ENCODE peak calls at places on chromosomes 2 and 18, in six cellular contexts. One of them, this sample, is unnamed.

GRCh38 chr2:95315801-95316411 is 18.8 kb downstream of the KCNIP3 start:
- DNase-seq in endothelial cell of umbilical vein: no peak
- DNase-seq in HepG2: no peak
- DNase-seq in A549: no peak
- DNase-seq in GM12878: no peak
- DNase-seq in K562: no peak
- DNase-seq in this sample: no peak

GRCh38 chr2:121648206-121648605 is 1.1 kb downstream of the CLASP1 start:
- DNase-seq in endothelial cell of umbilical vein: no peak
- DNase-seq in HepG2: peak; percentile 39
- DNase-seq in A549: no peak
- DNase-seq in GM12878: no peak
- DNase-seq in K562: no peak
- DNase-seq in this sample: peak; percentile 39

GRCh38 chr2:216346781-216347180 is 25.5 kb downstream of the MARCHF4 start:
- DNase-seq in endothelial cell of umbilical vein: peak; percentile 14
- DNase-seq in HepG2: no peak
- DNase-seq in A549: no peak
- DNase-seq in GM12878: no peak
- DNase-seq in K562: no peak
- DNase-seq in this sample: no peak

GRCh38 chr2:95278051-95278471 is 3.8 kb downstream of the PROM2 start:
- DNase-seq in endothelial cell of umbilical vein: no peak
- DNase-seq in HepG2: no peak
- DNase-seq in A549: no peak
- DNase-seq in GM12878: no peak
- DNase-seq in K562: peak; percentile 32
- DNase-seq in this sample: peak; percentile 56

GRCh38 chr2:226760412-226761194 is 39.0 kb downstream of the IRS1 start:
- DNase-seq in endothelial cell of umbilical vein: no peak
- DNase-seq in HepG2: peak; percentile 90
- DNase-seq in A549: no peak
- DNase-seq in GM12878: no peak
- DNase-seq in K562: no peak
- DNase-seq in this sample: peak; percentile 20

GRCh38 chr2:73212448-73213176 is 1.4 kb upstream of the SMYD5 start:
- DNase-seq in endothelial cell of umbilical vein: peak; percentile 77
- DNase-seq in HepG2: peak; percentile 78
- DNase-seq in A549: peak; percentile 81
- DNase-seq in GM12878: no peak
- DNase-seq in K562: peak; percentile 76
- DNase-seq in this sample: peak; percentile 88

GRCh38 chr2:120472891-120473309 is 127.0 kb downstream of the INHBB start:
- DNase-seq in endothelial cell of umbilical vein: no peak
- DNase-seq in HepG2: no peak
- DNase-seq in A549: no peak
- DNase-seq in GM12878: no peak
- DNase-seq in K562: no peak
- DNase-seq in this sample: no peak

GRCh38 chr2:128307595-128307994 is 11.1 kb downstream of the HS6ST1 start:
- DNase-seq in endothelial cell of umbilical vein: no peak
- DNase-seq in HepG2: no peak
- DNase-seq in A549: no peak
- DNase-seq in GM12878: no peak
- DNase-seq in K562: no peak
- DNase-seq in this sample: no peak

GRCh38 chr2:16407358-16407757 is 258.3 kb downstream of the CYRIA start:
- DNase-seq in endothelial cell of umbilical vein: no peak
- DNase-seq in HepG2: no peak
- DNase-seq in A549: no peak
- DNase-seq in GM12878: no peak
- DNase-seq in K562: no peak
- DNase-seq in this sample: no peak

DNA sequence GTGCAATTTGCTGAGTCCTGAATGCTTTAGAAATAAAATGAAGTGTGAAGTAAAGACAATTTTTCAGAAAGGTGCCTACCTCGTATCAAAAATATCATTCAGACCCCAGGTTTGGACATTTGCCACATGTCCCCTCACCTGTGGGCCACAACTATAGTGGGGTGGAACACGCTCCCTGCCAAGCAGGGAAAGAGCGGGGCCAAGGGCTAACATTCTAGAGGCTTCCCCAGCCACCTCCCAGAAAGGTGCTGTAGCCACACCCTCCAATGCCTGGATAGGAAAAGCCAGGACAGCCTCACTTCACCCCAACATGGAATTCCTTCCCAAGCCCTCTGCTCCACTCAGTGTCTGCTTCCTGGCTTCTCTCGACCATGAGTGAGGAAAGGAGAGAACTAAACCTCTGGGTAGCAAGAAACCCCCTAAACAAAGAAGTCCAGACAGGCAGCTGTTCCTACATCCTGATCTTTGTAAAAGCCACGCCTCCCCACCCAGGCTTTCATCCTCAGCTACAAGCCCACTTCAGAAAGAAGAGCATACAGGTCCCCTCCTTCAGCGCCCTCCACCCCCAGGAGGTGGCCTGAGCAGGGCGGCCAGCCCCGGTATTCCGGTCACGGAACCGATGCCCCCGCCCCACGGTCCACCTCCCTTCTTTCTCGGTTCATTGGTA is 2.1 kb downstream of the COL6A3 start:
- DNase-seq in endothelial cell of umbilical vein: no peak
- DNase-seq in HepG2: no peak
- DNase-seq in A549: no peak
- DNase-seq in GM12878: no peak
- DNase-seq in K562: no peak
- DNase-seq in this sample: no peak
- TF ChIP-seq POLR2A in endothelial cell of umbilical vein: no peak
- TF ChIP-seq POLR2A in HepG2: no peak
- TF ChIP-seq POLR2A in A549: no peak
- TF ChIP-seq POLR2A in GM12878: no peak
- TF ChIP-seq POLR2A in K562: no peak
- TF ChIP-seq POLR2A in this sample: no peak

GRCh38 chr2:127051780-127052067 is 55.2 kb downstream of the BIN1 start:
- DNase-seq in endothelial cell of umbilical vein: no peak
- DNase-seq in HepG2: no peak
- DNase-seq in A549: no peak
- DNase-seq in GM12878: no peak
- DNase-seq in K562: no peak
- DNase-seq in this sample: peak; percentile 44

GRCh38 chr2:127050803-127051115 is 56.2 kb downstream of the BIN1 start:
- DNase-seq in endothelial cell of umbilical vein: no peak
- DNase-seq in HepG2: no peak
- DNase-seq in A549: no peak
- DNase-seq in GM12878: no peak
- DNase-seq in K562: no peak
- DNase-seq in this sample: no peak

GRCh38 chr2:127049927-127050802 is 56.8 kb downstream of the BIN1 start:
- DNase-seq in endothelial cell of umbilical vein: peak; percentile 34
- DNase-seq in HepG2: peak; percentile 24
- DNase-seq in A549: peak; percentile 48
- DNase-seq in GM12878: no peak
- DNase-seq in K562: peak; percentile 88
- DNase-seq in this sample: peak; percentile 72

GRCh38 chr2:127052068-127052770 is 54.7 kb downstream of the BIN1 start:
- DNase-seq in endothelial cell of umbilical vein: no peak
- DNase-seq in HepG2: no peak
- DNase-seq in A549: no peak
- DNase-seq in GM12878: no peak
- DNase-seq in K562: no peak
- DNase-seq in this sample: no peak

GRCh38 chr2:127051116-127051779 is 55.7 kb downstream of the BIN1 start:
- DNase-seq in endothelial cell of umbilical vein: no peak
- DNase-seq in HepG2: no peak
- DNase-seq in A549: no peak
- DNase-seq in GM12878: no peak
- DNase-seq in K562: no peak
- DNase-seq in this sample: no peak
- TF ChIP-seq CTCF in endothelial cell of umbilical vein: peak; percentile 2
- TF ChIP-seq CTCF in HepG2: peak; percentile 51
- TF ChIP-seq CTCF in A549: peak; percentile 15
- TF ChIP-seq CTCF in GM12878: no peak
- TF ChIP-seq CTCF in K562: no peak
- TF ChIP-seq CTCF in this sample: peak; percentile 14

GRCh38 chr18:11976463-11976862 is 4.8 kb upstream of the IMPA2 start:
- DNase-seq in endothelial cell of umbilical vein: no peak
- DNase-seq in HepG2: no peak
- DNase-seq in A549: no peak
- DNase-seq in GM12878: no peak
- DNase-seq in K562: no peak
- DNase-seq in this sample: no peak

GRCh38 chr18:11974741-11975325 is 6.5 kb upstream of the IMPA2 start:
- DNase-seq in endothelial cell of umbilical vein: no peak
- DNase-seq in HepG2: no peak
- DNase-seq in A549: no peak
- DNase-seq in GM12878: no peak
- DNase-seq in K562: no peak
- DNase-seq in this sample: peak; percentile 32

GRCh38 chr18:11975721-11976120 is 5.6 kb upstream of the IMPA2 start:
- DNase-seq in endothelial cell of umbilical vein: no peak
- DNase-seq in HepG2: no peak
- DNase-seq in A549: no peak
- DNase-seq in GM12878: no peak
- DNase-seq in K562: no peak
- DNase-seq in this sample: no peak

GRCh38 chr18:11970466-11971220 is 10.7 kb upstream of the IMPA2 start:
- DNase-seq in endothelial cell of umbilical vein: no peak
- DNase-seq in HepG2: no peak
- DNase-seq in A549: no peak
- DNase-seq in GM12878: no peak
- DNase-seq in K562: no peak
- DNase-seq in this sample: no peak

DNA sequence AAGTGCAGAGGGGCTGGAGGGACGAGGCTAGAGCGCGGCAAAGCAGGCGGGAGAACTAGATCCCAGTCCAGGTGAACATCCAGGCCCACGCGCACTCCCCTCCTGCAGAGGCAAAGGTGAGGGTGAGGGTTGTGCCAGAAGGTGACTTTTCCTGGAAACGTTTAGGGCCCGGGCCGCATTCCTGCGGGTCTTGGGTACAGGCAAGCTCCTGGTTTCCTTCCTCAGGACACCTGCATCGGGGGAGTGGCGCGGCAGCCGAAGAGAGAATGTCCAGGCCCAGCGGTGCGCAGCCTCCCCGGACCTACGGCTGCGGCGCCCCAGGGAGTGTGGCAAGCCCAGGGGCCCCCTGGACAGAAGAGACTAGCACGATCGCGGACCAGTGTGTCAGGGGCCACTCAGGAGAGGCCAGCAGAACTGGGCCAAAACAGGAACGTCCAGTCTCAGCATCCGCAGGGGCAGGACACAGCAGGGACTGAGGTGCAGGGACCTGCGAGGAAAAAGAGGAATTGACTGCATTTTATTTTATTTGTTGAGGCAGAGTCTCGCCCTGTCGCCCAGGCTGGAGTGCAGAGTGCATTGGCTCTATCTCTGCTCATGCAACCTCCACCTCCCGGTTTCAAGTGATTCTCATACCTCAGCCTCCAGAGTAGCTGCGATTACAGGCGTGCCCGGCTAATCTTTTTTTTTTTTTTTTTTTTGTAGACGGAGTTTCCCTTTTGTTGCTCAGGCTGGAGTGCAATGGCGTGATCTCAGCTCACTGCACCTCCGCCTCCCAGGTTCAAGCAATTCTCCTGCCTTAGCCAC is 8.7 kb upstream of the IMPA2 start:
- DNase-seq in endothelial cell of umbilical vein: no peak
- DNase-seq in HepG2: no peak
- DNase-seq in A549: no peak
- DNase-seq in GM12878: no peak
- DNase-seq in K562: no peak
- DNase-seq in this sample: no peak
- TF ChIP-seq MYC in endothelial cell of umbilical vein: no peak
- TF ChIP-seq MYC in HepG2: no peak
- TF ChIP-seq MYC in A549: no peak
- TF ChIP-seq MYC in GM12878: no peak
- TF ChIP-seq MYC in K562: no peak
- TF ChIP-seq MYC in this sample: no peak

GRCh38 chr2:189669913-189670312 is 4.6 kb upstream of the ANKAR start:
- DNase-seq in endothelial cell of umbilical vein: no peak
- DNase-seq in HepG2: peak; percentile 35
- DNase-seq in A549: no peak
- DNase-seq in GM12878: no peak
- DNase-seq in K562: no peak
- DNase-seq in this sample: no peak

GRCh38 chr2:189676471-189676870 is 2.0 kb downstream of the ANKAR start:
- DNase-seq in endothelial cell of umbilical vein: no peak
- DNase-seq in HepG2: no peak
- DNase-seq in A549: no peak
- DNase-seq in GM12878: no peak
- DNase-seq in K562: no peak
- DNase-seq in this sample: no peak

GRCh38 chr2:189679224-189679623 is 4.8 kb downstream of the ANKAR start:
- DNase-seq in endothelial cell of umbilical vein: no peak
- DNase-seq in HepG2: no peak
- DNase-seq in A549: no peak
- DNase-seq in GM12878: no peak
- DNase-seq in K562: no peak
- DNase-seq in this sample: no peak

GRCh38 chr2:189673661-189674373 is 653 bp upstream of the ANKAR start:
- DNase-seq in endothelial cell of umbilical vein: no peak
- DNase-seq in HepG2: no peak
- DNase-seq in A549: no peak
- DNase-seq in GM12878: no peak
- DNase-seq in K562: no peak
- DNase-seq in this sample: no peak

DNA sequence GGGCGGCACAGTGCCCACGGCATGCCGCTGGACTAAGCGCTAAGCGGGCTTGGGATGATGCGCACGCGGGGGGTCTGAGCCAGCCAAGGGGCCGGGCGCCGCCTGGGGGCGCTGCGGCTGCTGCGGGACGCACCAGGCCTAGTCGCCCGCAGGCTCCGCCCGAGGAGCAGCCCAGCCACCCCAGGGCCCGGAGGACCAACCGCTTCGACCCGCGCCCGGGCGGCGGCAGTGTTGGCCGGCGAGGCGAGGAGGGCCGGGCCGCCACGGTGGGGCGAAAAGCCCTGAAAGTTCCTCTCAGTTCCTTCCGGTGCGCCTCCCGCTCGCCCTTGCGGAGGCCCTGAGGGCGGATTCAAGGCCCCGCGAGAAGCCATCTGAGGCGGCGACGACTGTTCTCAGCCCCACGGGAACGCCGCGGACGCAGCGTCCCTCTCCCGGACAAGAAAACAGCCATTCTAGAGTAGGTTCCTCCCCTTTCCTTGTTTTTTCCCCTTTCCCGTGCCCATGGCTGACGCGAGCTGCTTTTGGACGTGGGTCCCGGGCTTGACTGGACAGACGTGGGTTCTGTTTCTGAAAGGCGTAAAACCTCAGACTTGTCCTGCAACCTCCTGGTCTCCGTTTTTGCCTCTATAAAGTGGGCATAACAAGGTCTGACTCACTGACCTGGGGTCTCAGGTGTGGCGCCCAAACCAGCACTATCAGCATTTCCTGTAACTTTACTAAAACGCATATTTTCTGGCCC is at the start of gene ANKAR:
- DNase-seq in endothelial cell of umbilical vein: peak; percentile 95
- DNase-seq in HepG2: peak; percentile 88
- DNase-seq in A549: peak; percentile 92
- DNase-seq in GM12878: peak; percentile 36
- DNase-seq in K562: no peak
- DNase-seq in this sample: peak; percentile 91
- TF ChIP-seq POLR2A in endothelial cell of umbilical vein: peak; percentile 95
- TF ChIP-seq POLR2A in HepG2: peak; percentile 80
- TF ChIP-seq POLR2A in A549: peak; percentile 78
- TF ChIP-seq POLR2A in GM12878: peak; percentile 84
- TF ChIP-seq POLR2A in K562: no peak
- TF ChIP-seq POLR2A in this sample: no peak